ENCODE peak calls at places on chromosome 17, in ten cellular contexts. One of them, this sample, is unnamed. For H3K4me1, the result is how much of the 10 kb centered on the place peaks cover.

GRCh38 chr17:75719732-75720131 is 1.5 kb upstream of the ITGB4 start:
- DNase-seq in HAP-1: no peak
- DNase-seq in RWPE2: no peak
- DNase-seq in Karpas-422: no peak
- DNase-seq in lower lobe of right lung: no peak
- DNase-seq in fibroblast of lung: no peak
- DNase-seq in endothelial cell of umbilical vein: no peak
- DNase-seq in body of pancreas: no peak
- DNase-seq in BE2C: no peak
- DNase-seq in tibial nerve: no peak
- DNase-seq in this sample: no peak

GRCh38 chr17:7403043-7403901 is 625 bp downstream of the TMEM256 start:
- DNase-seq in fibroblast of lung: no peak
- DNase-seq in body of pancreas: peak
- DNase-seq in HAP-1: peak
- DNase-seq in Karpas-422: peak
- DNase-seq in lower lobe of right lung: no peak
- DNase-seq in tibial nerve: peak
- DNase-seq in endothelial cell of umbilical vein: no peak
- DNase-seq in RWPE2: no peak
- DNase-seq in BE2C: peak
- DNase-seq in this sample: peak

GRCh38 chr17:21066394-21066793 is 23.6 kb upstream of the USP22 start:
- DNase-seq in lower lobe of right lung: no peak
- DNase-seq in fibroblast of lung: no peak
- DNase-seq in HAP-1: no peak
- DNase-seq in RWPE2: no peak
- DNase-seq in body of pancreas: no peak
- DNase-seq in tibial nerve: no peak
- DNase-seq in Karpas-422: no peak
- DNase-seq in endothelial cell of umbilical vein: no peak
- DNase-seq in BE2C: no peak
- DNase-seq in this sample: no peak

GRCh38 chr17:78875738-78876597 is 27.0 kb downstream of the CEP295NL start:
- DNase-seq in Karpas-422: no peak
- DNase-seq in HAP-1: no peak
- DNase-seq in fibroblast of lung: peak
- DNase-seq in lower lobe of right lung: no peak
- DNase-seq in tibial nerve: no peak
- DNase-seq in RWPE2: no peak
- DNase-seq in BE2C: no peak
- DNase-seq in body of pancreas: peak
- DNase-seq in endothelial cell of umbilical vein: peak
- DNase-seq in this sample: no peak

GRCh38 chr17:44909681-44910144 is 5.6 kb downstream of the GFAP start:
- DNase-seq in HAP-1: no peak
- DNase-seq in tibial nerve: no peak
- DNase-seq in RWPE2: peak
- DNase-seq in body of pancreas: no peak
- DNase-seq in endothelial cell of umbilical vein: no peak
- DNase-seq in fibroblast of lung: peak
- DNase-seq in Karpas-422: no peak
- DNase-seq in lower lobe of right lung: no peak
- DNase-seq in BE2C: no peak
- DNase-seq in this sample: no peak

GRCh38 chr17:60618854-60619253 is 18.9 kb downstream of the PPM1D start:
- DNase-seq in endothelial cell of umbilical vein: peak
- DNase-seq in Karpas-422: no peak
- DNase-seq in tibial nerve: no peak
- DNase-seq in body of pancreas: no peak
- DNase-seq in BE2C: no peak
- DNase-seq in RWPE2: no peak
- DNase-seq in HAP-1: no peak
- DNase-seq in fibroblast of lung: no peak
- DNase-seq in lower lobe of right lung: no peak
- DNase-seq in this sample: no peak

GRCh38 chr17:142876-143784 is 5.8 kb downstream of the SCGB1C2 start:
- DNase-seq in BE2C: no peak
- DNase-seq in body of pancreas: peak
- DNase-seq in endothelial cell of umbilical vein: no peak
- DNase-seq in fibroblast of lung: no peak
- DNase-seq in lower lobe of right lung: peak
- DNase-seq in RWPE2: no peak
- DNase-seq in tibial nerve: peak
- DNase-seq in Karpas-422: no peak
- DNase-seq in HAP-1: peak
- DNase-seq in this sample: peak

GRCh38 chr17:4968916-4969550 is 1.4 kb upstream of the SPAG7 start:
- DNase-seq in Karpas-422: no peak
- DNase-seq in tibial nerve: no peak
- DNase-seq in RWPE2: no peak
- DNase-seq in HAP-1: no peak
- DNase-seq in fibroblast of lung: peak
- DNase-seq in endothelial cell of umbilical vein: peak
- DNase-seq in body of pancreas: no peak
- DNase-seq in BE2C: no peak
- DNase-seq in lower lobe of right lung: no peak
- DNase-seq in this sample: no peak

GRCh38 chr17:81443269-81443668 is 48.0 kb downstream of the BAHCC1 start:
- DNase-seq in Karpas-422: no peak
- DNase-seq in HAP-1: no peak
- DNase-seq in endothelial cell of umbilical vein: no peak
- DNase-seq in fibroblast of lung: no peak
- DNase-seq in tibial nerve: no peak
- DNase-seq in RWPE2: no peak
- DNase-seq in body of pancreas: no peak
- DNase-seq in BE2C: no peak
- DNase-seq in lower lobe of right lung: no peak
- DNase-seq in this sample: no peak

GRCh38 chr17:81037783-81038733 is 3.1 kb downstream of the BAIAP2 start:
- DNase-seq in HAP-1: no peak
- DNase-seq in RWPE2: no peak
- DNase-seq in body of pancreas: peak
- DNase-seq in BE2C: no peak
- DNase-seq in endothelial cell of umbilical vein: no peak
- DNase-seq in lower lobe of right lung: no peak
- DNase-seq in Karpas-422: no peak
- DNase-seq in fibroblast of lung: no peak
- DNase-seq in tibial nerve: no peak
- DNase-seq in this sample: no peak

GRCh38 chr17:82010575-82011525 is 11.8 kb downstream of the CENPX start:
- DNase-seq in endothelial cell of umbilical vein: no peak
- DNase-seq in fibroblast of lung: no peak
- DNase-seq in tibial nerve: no peak
- DNase-seq in HAP-1: no peak
- DNase-seq in lower lobe of right lung: no peak
- DNase-seq in BE2C: no peak
- DNase-seq in RWPE2: no peak
- DNase-seq in Karpas-422: no peak
- DNase-seq in body of pancreas: no peak
- DNase-seq in this sample: no peak

GRCh38 chr17:37737081-37737480 is 7.8 kb downstream of the HNF1B start:
- DNase-seq in HAP-1: no peak
- DNase-seq in fibroblast of lung: no peak
- DNase-seq in Karpas-422: peak
- DNase-seq in tibial nerve: no peak
- DNase-seq in BE2C: no peak
- DNase-seq in body of pancreas: no peak
- DNase-seq in endothelial cell of umbilical vein: no peak
- DNase-seq in RWPE2: no peak
- DNase-seq in lower lobe of right lung: no peak
- DNase-seq in this sample: no peak

GRCh38 chr17:77579717-77580116 is 378.8 kb upstream of the TNRC6C start:
- DNase-seq in Karpas-422: peak
- DNase-seq in body of pancreas: no peak
- DNase-seq in lower lobe of right lung: peak
- DNase-seq in RWPE2: no peak
- DNase-seq in HAP-1: no peak
- DNase-seq in endothelial cell of umbilical vein: no peak
- DNase-seq in fibroblast of lung: no peak
- DNase-seq in BE2C: no peak
- DNase-seq in tibial nerve: no peak
- DNase-seq in this sample: no peak

GRCh38 chr17:62906881-62907280 is 59.2 kb upstream of the TANC2 start:
- DNase-seq in fibroblast of lung: no peak
- DNase-seq in body of pancreas: no peak
- DNase-seq in HAP-1: no peak
- DNase-seq in Karpas-422: no peak
- DNase-seq in tibial nerve: no peak
- DNase-seq in endothelial cell of umbilical vein: no peak
- DNase-seq in BE2C: no peak
- DNase-seq in lower lobe of right lung: no peak
- DNase-seq in RWPE2: no peak
- DNase-seq in this sample: peak

GRCh38 chr17:8745586-8746500 is 1.2 kb upstream of the CCDC42 start:
- DNase-seq in Karpas-422: peak
- DNase-seq in tibial nerve: peak
- DNase-seq in endothelial cell of umbilical vein: peak
- DNase-seq in body of pancreas: peak
- DNase-seq in lower lobe of right lung: peak
- DNase-seq in HAP-1: peak
- DNase-seq in RWPE2: no peak
- DNase-seq in BE2C: peak
- DNase-seq in fibroblast of lung: peak
- DNase-seq in this sample: peak

GRCh38 chr17:4807534-4808377 is 804 bp downstream of the PLD2 start:
- DNase-seq in BE2C: no peak
- DNase-seq in endothelial cell of umbilical vein: no peak
- DNase-seq in fibroblast of lung: no peak
- DNase-seq in HAP-1: no peak
- DNase-seq in lower lobe of right lung: no peak
- DNase-seq in tibial nerve: no peak
- DNase-seq in RWPE2: no peak
- DNase-seq in Karpas-422: no peak
- DNase-seq in body of pancreas: peak
- DNase-seq in this sample: no peak

GRCh38 chr17:67358612-67359011 is 7.8 kb downstream of the PSMD12 start:
- DNase-seq in lower lobe of right lung: no peak
- DNase-seq in body of pancreas: no peak
- DNase-seq in HAP-1: no peak
- DNase-seq in RWPE2: no peak
- DNase-seq in Karpas-422: no peak
- DNase-seq in tibial nerve: no peak
- DNase-seq in fibroblast of lung: peak
- DNase-seq in endothelial cell of umbilical vein: no peak
- DNase-seq in BE2C: no peak
- DNase-seq in this sample: no peak

DNA sequence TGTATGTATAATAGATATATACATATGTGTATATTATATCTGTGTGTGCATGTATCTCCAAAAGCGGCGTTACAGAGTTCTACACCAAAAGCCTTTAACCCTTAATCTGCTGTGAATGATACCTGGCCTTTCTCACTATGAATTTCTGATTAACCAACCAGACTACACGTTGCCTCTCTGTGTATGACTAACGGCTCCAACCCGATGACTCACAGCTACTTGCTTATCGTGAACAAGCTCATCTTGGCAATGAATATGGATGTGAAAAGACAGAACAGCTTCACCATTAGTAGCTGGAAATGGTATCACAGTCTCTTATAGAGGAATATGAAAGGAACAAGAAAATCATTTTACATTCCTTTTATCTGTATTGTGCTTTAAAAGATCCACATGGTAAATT is 23.8 kb upstream of the ARHGAP44 start:
- DNase-seq in body of pancreas: no peak
- DNase-seq in fibroblast of lung: peak
- DNase-seq in RWPE2: no peak
- DNase-seq in BE2C: no peak
- DNase-seq in HAP-1: no peak
- DNase-seq in lower lobe of right lung: no peak
- DNase-seq in endothelial cell of umbilical vein: no peak
- DNase-seq in tibial nerve: no peak
- DNase-seq in Karpas-422: no peak
- DNase-seq in this sample: peak
- H3K4me3 ChIP-seq in body of pancreas: no peak
- H3K4me3 ChIP-seq in fibroblast of lung: no peak
- H3K4me3 ChIP-seq in RWPE2: no peak
- H3K4me3 ChIP-seq in BE2C: no peak
- H3K4me3 ChIP-seq in HAP-1: no peak
- H3K4me3 ChIP-seq in lower lobe of right lung: no peak
- H3K4me3 ChIP-seq in endothelial cell of umbilical vein: no peak
- H3K4me3 ChIP-seq in tibial nerve: no peak
- H3K4me3 ChIP-seq in Karpas-422: no peak
- H3K4me3 ChIP-seq in this sample: no peak

GRCh38 chr17:1582374-1582773 is 19.8 kb upstream of the PITPNA start:
- DNase-seq in tibial nerve: no peak
- DNase-seq in BE2C: no peak
- DNase-seq in fibroblast of lung: no peak
- DNase-seq in endothelial cell of umbilical vein: no peak
- DNase-seq in RWPE2: no peak
- DNase-seq in HAP-1: no peak
- DNase-seq in Karpas-422: no peak
- DNase-seq in body of pancreas: no peak
- DNase-seq in lower lobe of right lung: no peak
- DNase-seq in this sample: no peak
- H3K4me1 ChIP-seq in tibial nerve: under half
- H3K4me1 ChIP-seq in BE2C: under half
- H3K4me1 ChIP-seq in fibroblast of lung: under half
- H3K4me1 ChIP-seq in endothelial cell of umbilical vein: under half
- H3K4me1 ChIP-seq in RWPE2: under half
- H3K4me1 ChIP-seq in HAP-1: under half
- H3K4me1 ChIP-seq in Karpas-422: under half
- H3K4me1 ChIP-seq in body of pancreas: under half
- H3K4me1 ChIP-seq in lower lobe of right lung: under half
- H3K4me1 ChIP-seq in this sample: under half

GRCh38 chr17:43368740-43369506 is 29.9 kb upstream of the ARL4D start:
- DNase-seq in lower lobe of right lung: peak
- DNase-seq in body of pancreas: peak
- DNase-seq in BE2C: no peak
- DNase-seq in tibial nerve: peak
- DNase-seq in RWPE2: peak
- DNase-seq in endothelial cell of umbilical vein: peak
- DNase-seq in fibroblast of lung: peak
- DNase-seq in Karpas-422: no peak
- DNase-seq in HAP-1: peak
- DNase-seq in this sample: peak
- H3K4me3 ChIP-seq in lower lobe of right lung: peak
- H3K4me3 ChIP-seq in body of pancreas: no peak
- H3K4me3 ChIP-seq in BE2C: no peak
- H3K4me3 ChIP-seq in tibial nerve: peak
- H3K4me3 ChIP-seq in RWPE2: peak
- H3K4me3 ChIP-seq in endothelial cell of umbilical vein: peak
- H3K4me3 ChIP-seq in fibroblast of lung: peak
- H3K4me3 ChIP-seq in Karpas-422: peak
- H3K4me3 ChIP-seq in HAP-1: peak
- H3K4me3 ChIP-seq in this sample: peak

DNA sequence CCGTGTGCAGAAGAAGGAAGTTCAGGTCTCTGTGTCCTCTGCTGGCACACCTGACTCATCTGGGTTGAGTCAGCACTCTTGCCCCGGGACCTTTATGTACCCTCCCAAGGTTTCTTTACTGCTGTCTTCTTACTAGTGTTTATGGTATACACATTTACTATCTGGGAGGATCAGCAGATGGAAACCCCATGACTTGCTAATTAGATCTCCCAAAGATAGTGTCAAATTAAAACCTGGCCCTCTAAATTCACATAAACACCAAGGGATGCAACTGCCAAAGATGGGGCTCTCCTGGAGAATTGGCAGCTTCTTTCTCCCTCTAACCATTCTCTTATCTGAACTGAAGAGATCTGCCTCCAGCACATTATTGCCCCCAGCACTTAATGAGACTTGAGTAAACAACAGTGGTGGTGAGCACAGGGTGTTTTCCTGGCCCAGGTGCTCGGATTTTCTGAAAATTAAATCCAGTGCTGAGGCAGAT is 718.1 kb upstream of the SOX9 start:
- DNase-seq in endothelial cell of umbilical vein: no peak
- DNase-seq in fibroblast of lung: no peak
- DNase-seq in lower lobe of right lung: no peak
- DNase-seq in body of pancreas: no peak
- DNase-seq in HAP-1: no peak
- DNase-seq in Karpas-422: no peak
- DNase-seq in RWPE2: no peak
- DNase-seq in BE2C: no peak
- DNase-seq in tibial nerve: no peak
- DNase-seq in this sample: no peak
- H3K4me1 ChIP-seq in endothelial cell of umbilical vein: under half
- H3K4me1 ChIP-seq in fibroblast of lung: under half
- H3K4me1 ChIP-seq in lower lobe of right lung: under half
- H3K4me1 ChIP-seq in body of pancreas: under half
- H3K4me1 ChIP-seq in HAP-1: under half
- H3K4me1 ChIP-seq in Karpas-422: under half
- H3K4me1 ChIP-seq in RWPE2: under half
- H3K4me1 ChIP-seq in BE2C: under half
- H3K4me1 ChIP-seq in tibial nerve: under half
- H3K4me1 ChIP-seq in this sample: under half

This sample was measured in right atrium auricular region.